ENCODE peak calls at places on chromosome 9, in seven cellular contexts. Q is putamen, O is foreskin melanocyte, P is GM23248, R is HT-29, V is memory B cell, N is HCEC 1CT. B is an unnamed sample.

GRCh38 chr9:93020785-93021670 is 37.5 kb upstream of the SUSD3 start:
- DNase-seq in Q (no peak), O (no peak), P (no peak), R (peak), V (no peak), N (no peak), B (no peak)

GRCh38 chr9:125755340-125755739 is 8.2 kb downstream of the PBX3 start:
- DNase-seq in Q (no peak), O (no peak), P (no peak), R (no peak), V (no peak), N (no peak), B (no peak)

GRCh38 chr9:2697492-2697891 is 19.8 kb upstream of the KCNV2 start:
- DNase-seq in Q (no peak), O (no peak), P (no peak), R (no peak), V (no peak), N (no peak), B (no peak)

GRCh38 chr9:35731415-35732184 is 395 bp downstream of the TLN1 start:
- DNase-seq in Q (no peak), O (peak), P (no peak), R (no peak), V (no peak), N (no peak), B (peak)

GRCh38 chr9:86406366-86406765 is 52.2 kb upstream of the TUT7 start:
- DNase-seq in Q (peak), O (no peak), P (peak), R (no peak), V (no peak), N (peak), B (peak)

GRCh38 chr9:128104171-128104618 is 23.3 kb downstream of the PTGES2 start:
- DNase-seq in Q (no peak), O (no peak), P (no peak), R (peak), V (no peak), N (no peak), B (peak)

GRCh38 chr9:90987566-90987965 is 185.9 kb downstream of the SYK start:
- DNase-seq in Q (no peak), O (no peak), P (no peak), R (no peak), V (no peak), N (no peak), B (no peak)

GRCh38 chr9:131500939-131501541 is 1.7 kb upstream of the POMT1 start:
- DNase-seq in Q (no peak), O (no peak), P (peak), R (peak), V (no peak), N (peak), B (peak)

GRCh38 chr9:34396276-34397214 is 19.8 kb upstream of the MYORG start:
- DNase-seq in Q (no peak), O (no peak), P (no peak), R (no peak), V (no peak), N (no peak), B (no peak)

GRCh38 chr9:70438341-70438924 is 24.0 kb upstream of the KLF9 start:
- DNase-seq in Q (peak), O (peak), P (peak), R (peak), V (no peak), N (peak), B (peak)

GRCh38 chr9:121286973-121287721 is 19.2 kb downstream of the GSN start:
- DNase-seq in Q (peak), O (peak), P (peak), R (peak), V (no peak), N (peak), B (peak)

GRCh38 chr9:113536483-113537226 is 73.1 kb downstream of the RGS3 start:
- DNase-seq in Q (no peak), O (no peak), P (no peak), R (no peak), V (no peak), N (no peak), B (peak)

GRCh38 chr9:99825158-99826046 is 3.7 kb downstream of the NR4A3 start:
- DNase-seq in Q (no peak), O (no peak), P (no peak), R (no peak), V (no peak), N (no peak), B (no peak)

GRCh38 chr9:87605676-87606075 is 108.0 kb downstream of the DAPK1 start:
- DNase-seq in Q (no peak), O (no peak), P (no peak), R (no peak), V (no peak), N (no peak), B (no peak)

GRCh38 chr9:97924386-97924785 is 2.1 kb upstream of the TRMO start:
- DNase-seq in Q (no peak), O (no peak), P (no peak), R (no peak), V (no peak), N (no peak), B (no peak)

GRCh38 chr9:130701059-130702022 is 7.8 kb downstream of the EXOSC2 start:
- DNase-seq in Q (peak), O (peak), P (peak), R (peak), V (peak), N (peak), B (peak)

GRCh38 chr9:27421567-27421966 is 102.5 kb upstream of the IFNK start:
- DNase-seq in Q (no peak), O (no peak), P (no peak), R (no peak), V (no peak), N (no peak), B (no peak)

GRCh38 chr9:129383005-129383414 is 204.9 kb upstream of the IER5L start:
- DNase-seq in Q (no peak), O (no peak), P (peak), R (peak), V (no peak), N (no peak), B (no peak)

GRCh38 chr9:132857601-132858342 is 20.3 kb downstream of the AK8 start:
- DNase-seq in Q (no peak), O (no peak), P (peak), R (no peak), V (no peak), N (peak), B (no peak)

GRCh38 chr9:94740191-94740874 is 13.8 kb downstream of the AOPEP start:
- DNase-seq in Q (peak), O (peak), P (no peak), R (no peak), V (no peak), N (no peak), B (no peak)

GRCh38 chr9:4530375-4530774 is 40.1 kb downstream of the SLC1A1 start:
- DNase-seq in Q (no peak), O (peak), P (peak), R (peak), V (no peak), N (peak), B (peak)

GRCh38 chr9:120336021-120336752 is 243.8 kb downstream of the CDK5RAP2 start:
- DNase-seq in Q (no peak), O (no peak), P (peak), R (no peak), V (no peak), N (peak), B (no peak)

GRCh38 chr9:111876179-111876578 is 20.4 kb upstream of the UGCG start:
- DNase-seq in Q (no peak), O (no peak), P (no peak), R (no peak), V (no peak), N (no peak), B (no peak)

GRCh38 chr9:88085481-88085880 is 52.8 kb downstream of the SPATA31C2 start:
- DNase-seq in Q (no peak), O (no peak), P (no peak), R (no peak), V (no peak), N (no peak), B (no peak)

B was measured in LHCN-M2.